ENCODE peak calls at places on chromosomes 5 and 9, in four cellular contexts. G is ureter; C is activated CD8-positive, alpha-beta memory T cell treated with anti-CD3 and anti-CD28 coated beads for 4 hours; P is aorta. I is an unnamed sample.

GRCh38 chr5:322281-322941 is 897 bp downstream of the AHRR start:
- DNase-seq in P (no peak), G (no peak), C (no peak), I (no peak)

GRCh38 chr9:27329292-27329691 is 32.3 kb upstream of the EQTN start:
- DNase-seq in G (no peak), P (no peak), C (no peak), I (no peak)

GRCh38 chr9:22379272-22379671 is 67.4 kb upstream of the DMRTA1 start:
- DNase-seq in G (no peak), C (no peak), P (no peak), I (no peak)

GRCh38 chr9:131485206-131485605 is 17.5 kb upstream of the POMT1 start:
- DNase-seq in G (no peak), C (no peak), P (no peak), I (no peak)

GRCh38 chr5:167050568-167051214 is 1240.8 kb upstream of the WWC1 start:
- DNase-seq in C (no peak), G (no peak), P (no peak), I (no peak)

GRCh38 chr5:180526265-180526664 is 32.1 kb downstream of the CNOT6 start:
- DNase-seq in C (no peak), G (no peak), P (no peak), I (no peak)

GRCh38 chr5:90606539-90606938 is 47.9 kb downstream of the ADGRV1 start:
- DNase-seq in P (no peak), G (no peak), C (no peak), I (no peak)

GRCh38 chr9:110334871-110335270 is 2.8 kb downstream of the TXNDC8 start:
- DNase-seq in P (no peak), G (no peak), C (no peak), I (no peak)

GRCh38 chr5:3564827-3565560 is 30.6 kb upstream of the IRX1 start:
- DNase-seq in G (no peak), P (no peak), C (no peak), I (no peak)

GRCh38 chr9:133112361-133113026 is 8.5 kb downstream of the RALGDS start:
- DNase-seq in P (peak), G (no peak), C (no peak), I (no peak)

GRCh38 chr9:137708590-137709284 is 89.9 kb downstream of the EHMT1 start:
- DNase-seq in G (no peak), P (no peak), C (no peak), I (no peak)

GRCh38 chr9:136438909-136439549 is 616 bp downstream of the INPP5E start:
- DNase-seq in C (peak), G (no peak), P (no peak), I (no peak)

GRCh38 chr5:133944263-133945230 is 23.9 kb downstream of the C5orf15 start:
- DNase-seq in G (peak), P (no peak), C (no peak), I (no peak)